ENCODE peak calls at places on chromosomes 4 and X, in nine cellular contexts. One of them, this sample, is unnamed.

GRCh38 chr4:5928241-5928640 is 35.4 kb upstream of the CRMP1 start:
- DNase-seq in ascending aorta: peak
- DNase-seq in choroid plexus epithelial cell: peak
- DNase-seq in AG10803: no peak
- DNase-seq in suprapubic skin: no peak
- DNase-seq in left ventricle myocardium inferior: no peak
- DNase-seq in CD8-positive, alpha-beta T cell: no peak
- DNase-seq in cardiac muscle cell: peak
- DNase-seq in upper lobe of right lung: no peak
- DNase-seq in this sample: no peak

GRCh38 chr4:13529130-13529919 is 15.0 kb downstream of the NKX3-2 start:
- DNase-seq in ascending aorta: no peak
- DNase-seq in choroid plexus epithelial cell: no peak
- DNase-seq in AG10803: no peak
- DNase-seq in suprapubic skin: no peak
- DNase-seq in left ventricle myocardium inferior: no peak
- DNase-seq in CD8-positive, alpha-beta T cell: no peak
- DNase-seq in cardiac muscle cell: no peak
- DNase-seq in upper lobe of right lung: no peak
- DNase-seq in this sample: no peak

GRCh38 chr4:142728209-142728608 is 117.9 kb downstream of the INPP4B start:
- DNase-seq in ascending aorta: no peak
- DNase-seq in choroid plexus epithelial cell: no peak
- DNase-seq in AG10803: peak
- DNase-seq in suprapubic skin: no peak
- DNase-seq in left ventricle myocardium inferior: no peak
- DNase-seq in CD8-positive, alpha-beta T cell: no peak
- DNase-seq in cardiac muscle cell: no peak
- DNase-seq in upper lobe of right lung: no peak
- DNase-seq in this sample: no peak

GRCh38 chr4:74793757-74794340 is 474 bp downstream of the BTC start:
- DNase-seq in ascending aorta: peak
- DNase-seq in choroid plexus epithelial cell: peak
- DNase-seq in AG10803: no peak
- DNase-seq in suprapubic skin: no peak
- DNase-seq in left ventricle myocardium inferior: no peak
- DNase-seq in CD8-positive, alpha-beta T cell: no peak
- DNase-seq in cardiac muscle cell: peak
- DNase-seq in upper lobe of right lung: peak
- DNase-seq in this sample: no peak

GRCh38 chr4:41359069-41359769 is 102.5 kb downstream of the UCHL1 start:
- DNase-seq in ascending aorta: peak
- DNase-seq in choroid plexus epithelial cell: no peak
- DNase-seq in AG10803: no peak
- DNase-seq in suprapubic skin: no peak
- DNase-seq in left ventricle myocardium inferior: no peak
- DNase-seq in CD8-positive, alpha-beta T cell: no peak
- DNase-seq in cardiac muscle cell: no peak
- DNase-seq in upper lobe of right lung: peak
- DNase-seq in this sample: no peak

GRCh38 chr4:16617416-16617815 is 281.0 kb downstream of the LDB2 start:
- DNase-seq in ascending aorta: no peak
- DNase-seq in choroid plexus epithelial cell: peak
- DNase-seq in AG10803: peak
- DNase-seq in suprapubic skin: no peak
- DNase-seq in left ventricle myocardium inferior: no peak
- DNase-seq in CD8-positive, alpha-beta T cell: no peak
- DNase-seq in cardiac muscle cell: peak
- DNase-seq in upper lobe of right lung: no peak
- DNase-seq in this sample: peak

GRCh38 chr4:139419388-139419914 is 34.5 kb upstream of the RAB33B start:
- DNase-seq in ascending aorta: peak
- DNase-seq in choroid plexus epithelial cell: peak
- DNase-seq in AG10803: peak
- DNase-seq in suprapubic skin: no peak
- DNase-seq in left ventricle myocardium inferior: peak
- DNase-seq in CD8-positive, alpha-beta T cell: no peak
- DNase-seq in cardiac muscle cell: peak
- DNase-seq in upper lobe of right lung: no peak
- DNase-seq in this sample: peak

GRCh38 chr4:12242354-12242753 is 813.7 kb upstream of the HS3ST1 start:
- DNase-seq in ascending aorta: no peak
- DNase-seq in choroid plexus epithelial cell: no peak
- DNase-seq in AG10803: no peak
- DNase-seq in suprapubic skin: no peak
- DNase-seq in left ventricle myocardium inferior: no peak
- DNase-seq in CD8-positive, alpha-beta T cell: no peak
- DNase-seq in cardiac muscle cell: peak
- DNase-seq in upper lobe of right lung: no peak
- DNase-seq in this sample: no peak

GRCh38 chrX:134183665-134184064 is 53.3 kb upstream of the CCDC160 start:
- DNase-seq in ascending aorta: no peak
- DNase-seq in choroid plexus epithelial cell: no peak
- DNase-seq in AG10803: no peak
- DNase-seq in suprapubic skin: no peak
- DNase-seq in left ventricle myocardium inferior: no peak
- DNase-seq in CD8-positive, alpha-beta T cell: no peak
- DNase-seq in cardiac muscle cell: no peak
- DNase-seq in upper lobe of right lung: no peak
- DNase-seq in this sample: no peak

GRCh38 chr4:140849526-140849925 is 93.3 kb upstream of the TBC1D9 start:
- DNase-seq in ascending aorta: no peak
- DNase-seq in choroid plexus epithelial cell: no peak
- DNase-seq in AG10803: no peak
- DNase-seq in suprapubic skin: no peak
- DNase-seq in left ventricle myocardium inferior: no peak
- DNase-seq in CD8-positive, alpha-beta T cell: no peak
- DNase-seq in cardiac muscle cell: no peak
- DNase-seq in upper lobe of right lung: no peak
- DNase-seq in this sample: no peak

GRCh38 chr4:78902313-78902712 is 36.9 kb downstream of the PAQR3 start:
- DNase-seq in ascending aorta: no peak
- DNase-seq in choroid plexus epithelial cell: no peak
- DNase-seq in AG10803: no peak
- DNase-seq in suprapubic skin: no peak
- DNase-seq in left ventricle myocardium inferior: no peak
- DNase-seq in CD8-positive, alpha-beta T cell: no peak
- DNase-seq in cardiac muscle cell: no peak
- DNase-seq in upper lobe of right lung: no peak
- DNase-seq in this sample: no peak

GRCh38 chrX:43087825-43088224 is 309.9 kb upstream of the PPP1R2C start:
- DNase-seq in ascending aorta: no peak
- DNase-seq in choroid plexus epithelial cell: no peak
- DNase-seq in AG10803: no peak
- DNase-seq in suprapubic skin: no peak
- DNase-seq in left ventricle myocardium inferior: no peak
- DNase-seq in CD8-positive, alpha-beta T cell: no peak
- DNase-seq in cardiac muscle cell: no peak
- DNase-seq in upper lobe of right lung: no peak
- DNase-seq in this sample: no peak

GRCh38 chrX:136395271-136395670 is 92.5 kb upstream of the BRS3 start:
- DNase-seq in ascending aorta: no peak
- DNase-seq in choroid plexus epithelial cell: peak
- DNase-seq in AG10803: peak
- DNase-seq in suprapubic skin: no peak
- DNase-seq in left ventricle myocardium inferior: no peak
- DNase-seq in CD8-positive, alpha-beta T cell: no peak
- DNase-seq in cardiac muscle cell: peak
- DNase-seq in upper lobe of right lung: no peak
- DNase-seq in this sample: peak

GRCh38 chr4:183402771-183403170 is 41.7 kb upstream of the CDKN2AIP start:
- DNase-seq in ascending aorta: no peak
- DNase-seq in choroid plexus epithelial cell: no peak
- DNase-seq in AG10803: no peak
- DNase-seq in suprapubic skin: no peak
- DNase-seq in left ventricle myocardium inferior: no peak
- DNase-seq in CD8-positive, alpha-beta T cell: no peak
- DNase-seq in cardiac muscle cell: no peak
- DNase-seq in upper lobe of right lung: no peak
- DNase-seq in this sample: no peak

GRCh38 chrX:103253608-103254007 is 1.3 kb downstream of the TCEAL8 start:
- DNase-seq in ascending aorta: no peak
- DNase-seq in choroid plexus epithelial cell: peak
- DNase-seq in AG10803: peak
- DNase-seq in suprapubic skin: no peak
- DNase-seq in left ventricle myocardium inferior: no peak
- DNase-seq in CD8-positive, alpha-beta T cell: no peak
- DNase-seq in cardiac muscle cell: peak
- DNase-seq in upper lobe of right lung: no peak
- DNase-seq in this sample: no peak

GRCh38 chr4:139108567-139109128 is 68.4 kb downstream of the ELF2 start:
- DNase-seq in ascending aorta: no peak
- DNase-seq in choroid plexus epithelial cell: no peak
- DNase-seq in AG10803: no peak
- DNase-seq in suprapubic skin: no peak
- DNase-seq in left ventricle myocardium inferior: no peak
- DNase-seq in CD8-positive, alpha-beta T cell: no peak
- DNase-seq in cardiac muscle cell: no peak
- DNase-seq in upper lobe of right lung: no peak
- DNase-seq in this sample: no peak

GRCh38 chr4:99179178-99179577 is 35.1 kb upstream of the ADH4 start:
- DNase-seq in ascending aorta: no peak
- DNase-seq in choroid plexus epithelial cell: no peak
- DNase-seq in AG10803: no peak
- DNase-seq in suprapubic skin: no peak
- DNase-seq in left ventricle myocardium inferior: no peak
- DNase-seq in CD8-positive, alpha-beta T cell: no peak
- DNase-seq in cardiac muscle cell: no peak
- DNase-seq in upper lobe of right lung: no peak
- DNase-seq in this sample: no peak
- TF ChIP-seq CTCF in ascending aorta: no peak
- TF ChIP-seq CTCF in choroid plexus epithelial cell: no peak
- TF ChIP-seq CTCF in AG10803: no peak
- TF ChIP-seq CTCF in suprapubic skin: no peak
- TF ChIP-seq CTCF in left ventricle myocardium inferior: no peak
- TF ChIP-seq CTCF in CD8-positive, alpha-beta T cell: no peak
- TF ChIP-seq CTCF in cardiac muscle cell: no peak
- TF ChIP-seq CTCF in upper lobe of right lung: no peak
- TF ChIP-seq CTCF in this sample: no peak

DNA sequence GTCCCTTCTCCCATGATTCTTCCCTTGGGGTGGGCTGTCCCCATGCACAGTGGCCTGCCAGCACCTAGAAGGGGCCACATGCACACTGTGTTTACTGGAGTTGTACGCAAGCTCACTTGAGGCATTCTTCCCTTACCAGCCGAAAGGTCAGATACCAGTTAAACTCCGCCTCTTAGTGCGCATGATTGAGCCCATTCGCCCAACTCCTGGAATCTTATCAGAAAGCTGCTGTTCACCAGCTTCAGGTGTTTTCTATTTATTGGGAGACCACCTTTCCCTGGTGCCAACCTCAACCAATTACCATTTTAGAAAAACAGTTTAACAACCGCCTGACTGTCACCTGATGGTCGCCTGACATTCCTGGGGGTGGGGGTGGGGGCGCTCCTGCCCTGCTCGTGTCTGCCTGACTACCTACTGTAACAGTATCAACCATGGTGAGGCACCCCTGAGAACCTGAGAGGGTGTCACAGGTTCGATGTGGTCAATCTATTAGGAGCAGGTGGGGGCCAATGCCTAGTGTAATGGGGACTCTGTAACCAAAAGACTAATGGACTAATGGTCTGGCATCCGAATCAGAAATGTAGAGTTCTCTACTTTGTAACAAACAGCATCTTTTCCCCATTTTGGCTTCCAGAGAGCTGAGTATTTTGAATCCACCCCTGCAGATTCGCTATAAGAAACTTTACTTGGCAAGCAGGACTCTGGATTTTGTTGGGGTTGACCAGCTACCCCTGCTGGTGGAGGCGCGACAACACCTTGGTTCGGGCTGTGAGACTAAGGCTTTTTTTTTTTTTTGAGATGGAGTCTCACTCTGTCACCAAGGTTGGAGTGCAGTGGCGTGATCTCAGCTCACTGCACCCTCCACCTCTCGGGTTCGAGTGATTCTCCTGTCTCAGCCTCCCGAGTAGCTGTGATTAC is 58.3 kb upstream of the ZNF157 start:
- DNase-seq in ascending aorta: no peak
- DNase-seq in choroid plexus epithelial cell: peak
- DNase-seq in AG10803: peak
- DNase-seq in suprapubic skin: no peak
- DNase-seq in left ventricle myocardium inferior: no peak
- DNase-seq in CD8-positive, alpha-beta T cell: peak
- DNase-seq in cardiac muscle cell: peak
- DNase-seq in upper lobe of right lung: peak
- DNase-seq in this sample: peak
- TF ChIP-seq CTCF in ascending aorta: peak
- TF ChIP-seq CTCF in choroid plexus epithelial cell: peak
- TF ChIP-seq CTCF in AG10803: peak
- TF ChIP-seq CTCF in suprapubic skin: no peak
- TF ChIP-seq CTCF in left ventricle myocardium inferior: peak
- TF ChIP-seq CTCF in CD8-positive, alpha-beta T cell: peak
- TF ChIP-seq CTCF in cardiac muscle cell: peak
- TF ChIP-seq CTCF in upper lobe of right lung: peak
- TF ChIP-seq CTCF in this sample: peak

GRCh38 chrX:53193093-53193492 is 31.9 kb downstream of the KDM5C start:
- DNase-seq in ascending aorta: no peak
- DNase-seq in choroid plexus epithelial cell: no peak
- DNase-seq in AG10803: no peak
- DNase-seq in suprapubic skin: no peak
- DNase-seq in left ventricle myocardium inferior: no peak
- DNase-seq in CD8-positive, alpha-beta T cell: no peak
- DNase-seq in cardiac muscle cell: no peak
- DNase-seq in upper lobe of right lung: no peak
- DNase-seq in this sample: no peak

GRCh38 chrX:53186363-53186762 is 38.6 kb downstream of the KDM5C start:
- DNase-seq in ascending aorta: no peak
- DNase-seq in choroid plexus epithelial cell: peak
- DNase-seq in AG10803: peak
- DNase-seq in suprapubic skin: no peak
- DNase-seq in left ventricle myocardium inferior: no peak
- DNase-seq in CD8-positive, alpha-beta T cell: no peak
- DNase-seq in cardiac muscle cell: no peak
- DNase-seq in upper lobe of right lung: no peak
- DNase-seq in this sample: peak

GRCh38 chrX:53188763-53189162 is 36.2 kb downstream of the KDM5C start:
- DNase-seq in ascending aorta: no peak
- DNase-seq in choroid plexus epithelial cell: peak
- DNase-seq in AG10803: no peak
- DNase-seq in suprapubic skin: no peak
- DNase-seq in left ventricle myocardium inferior: no peak
- DNase-seq in CD8-positive, alpha-beta T cell: no peak
- DNase-seq in cardiac muscle cell: no peak
- DNase-seq in upper lobe of right lung: no peak
- DNase-seq in this sample: no peak

GRCh38 chrX:53194308-53194707 is 30.7 kb downstream of the KDM5C start:
- DNase-seq in ascending aorta: no peak
- DNase-seq in choroid plexus epithelial cell: no peak
- DNase-seq in AG10803: no peak
- DNase-seq in suprapubic skin: no peak
- DNase-seq in left ventricle myocardium inferior: no peak
- DNase-seq in CD8-positive, alpha-beta T cell: no peak
- DNase-seq in cardiac muscle cell: no peak
- DNase-seq in upper lobe of right lung: no peak
- DNase-seq in this sample: no peak

GRCh38 chrX:53190363-53190960 is 34.5 kb downstream of the KDM5C start:
- DNase-seq in ascending aorta: no peak
- DNase-seq in choroid plexus epithelial cell: peak
- DNase-seq in AG10803: no peak
- DNase-seq in suprapubic skin: no peak
- DNase-seq in left ventricle myocardium inferior: no peak
- DNase-seq in CD8-positive, alpha-beta T cell: no peak
- DNase-seq in cardiac muscle cell: no peak
- DNase-seq in upper lobe of right lung: no peak
- DNase-seq in this sample: no peak
- TF ChIP-seq CTCF in ascending aorta: no peak
- TF ChIP-seq CTCF in choroid plexus epithelial cell: peak
- TF ChIP-seq CTCF in AG10803: peak
- TF ChIP-seq CTCF in suprapubic skin: no peak
- TF ChIP-seq CTCF in left ventricle myocardium inferior: no peak
- TF ChIP-seq CTCF in CD8-positive, alpha-beta T cell: no peak
- TF ChIP-seq CTCF in cardiac muscle cell: no peak
- TF ChIP-seq CTCF in upper lobe of right lung: no peak
- TF ChIP-seq CTCF in this sample: peak

GRCh38 chr4:150960079-150960478 is 55.0 kb downstream of the LRBA start:
- DNase-seq in ascending aorta: no peak
- DNase-seq in choroid plexus epithelial cell: peak
- DNase-seq in AG10803: peak
- DNase-seq in suprapubic skin: no peak
- DNase-seq in left ventricle myocardium inferior: no peak
- DNase-seq in CD8-positive, alpha-beta T cell: no peak
- DNase-seq in cardiac muscle cell: peak
- DNase-seq in upper lobe of right lung: no peak
- DNase-seq in this sample: peak
- TF ChIP-seq CTCF in ascending aorta: peak
- TF ChIP-seq CTCF in choroid plexus epithelial cell: peak
- TF ChIP-seq CTCF in AG10803: peak
- TF ChIP-seq CTCF in suprapubic skin: peak
- TF ChIP-seq CTCF in left ventricle myocardium inferior: peak
- TF ChIP-seq CTCF in CD8-positive, alpha-beta T cell: no peak
- TF ChIP-seq CTCF in cardiac muscle cell: peak
- TF ChIP-seq CTCF in upper lobe of right lung: peak
- TF ChIP-seq CTCF in this sample: peak